ENCODE peak calls at places on chromosomes 6 and 20, in seven cellular contexts. One of them, this sample, is unnamed.

GRCh38 chr6:137696765-137697164 is 170.3 kb upstream of the TNFAIP3 start:
- DNase-seq in AG04449: no peak
- DNase-seq in activated naive CD8-positive, alpha-beta T cell treated with anti-CD3 and anti-CD28 coated beads, Interleukin-2, amount 50 U/mL, for 16 hours: no peak
- DNase-seq in cardiac septum: no peak
- DNase-seq in activated T-cell treated with anti-CD3 and anti-CD28 coated beads, Interleukin-2, amount 50 U/mL, for 4 hours: no peak
- DNase-seq in GM19239: no peak
- DNase-seq in IMR-90: no peak
- DNase-seq in this sample: no peak

GRCh38 chr6:142702501-142703460 is 242.2 kb downstream of the HIVEP2 start:
- DNase-seq in AG04449: no peak
- DNase-seq in activated naive CD8-positive, alpha-beta T cell treated with anti-CD3 and anti-CD28 coated beads, Interleukin-2, amount 50 U/mL, for 16 hours: no peak
- DNase-seq in cardiac septum: peak; percentile 89
- DNase-seq in activated T-cell treated with anti-CD3 and anti-CD28 coated beads, Interleukin-2, amount 50 U/mL, for 4 hours: no peak
- DNase-seq in GM19239: no peak
- DNase-seq in IMR-90: no peak
- DNase-seq in this sample: no peak

GRCh38 chr20:2693996-2694471 is 1.5 kb downstream of the EBF4 start:
- DNase-seq in AG04449: no peak
- DNase-seq in activated naive CD8-positive, alpha-beta T cell treated with anti-CD3 and anti-CD28 coated beads, Interleukin-2, amount 50 U/mL, for 16 hours: no peak
- DNase-seq in cardiac septum: peak; percentile 74
- DNase-seq in activated T-cell treated with anti-CD3 and anti-CD28 coated beads, Interleukin-2, amount 50 U/mL, for 4 hours: no peak
- DNase-seq in GM19239: no peak
- DNase-seq in IMR-90: no peak
- DNase-seq in this sample: no peak

GRCh38 chr6:26657268-26657667 is 2.3 kb downstream of the ZNF322 start:
- DNase-seq in AG04449: no peak
- DNase-seq in activated naive CD8-positive, alpha-beta T cell treated with anti-CD3 and anti-CD28 coated beads, Interleukin-2, amount 50 U/mL, for 16 hours: no peak
- DNase-seq in cardiac septum: no peak
- DNase-seq in activated T-cell treated with anti-CD3 and anti-CD28 coated beads, Interleukin-2, amount 50 U/mL, for 4 hours: no peak
- DNase-seq in GM19239: no peak
- DNase-seq in IMR-90: no peak
- DNase-seq in this sample: no peak

GRCh38 chr20:35660122-35660937 is 4.4 kb downstream of the CPNE1 start:
- DNase-seq in AG04449: no peak
- DNase-seq in activated naive CD8-positive, alpha-beta T cell treated with anti-CD3 and anti-CD28 coated beads, Interleukin-2, amount 50 U/mL, for 16 hours: no peak
- DNase-seq in cardiac septum: no peak
- DNase-seq in activated T-cell treated with anti-CD3 and anti-CD28 coated beads, Interleukin-2, amount 50 U/mL, for 4 hours: no peak
- DNase-seq in GM19239: no peak
- DNase-seq in IMR-90: no peak
- DNase-seq in this sample: no peak

GRCh38 chr20:44715495-44716308 is 533 bp downstream of the CCN5 start:
- DNase-seq in AG04449: no peak
- DNase-seq in activated naive CD8-positive, alpha-beta T cell treated with anti-CD3 and anti-CD28 coated beads, Interleukin-2, amount 50 U/mL, for 16 hours: no peak
- DNase-seq in cardiac septum: no peak
- DNase-seq in activated T-cell treated with anti-CD3 and anti-CD28 coated beads, Interleukin-2, amount 50 U/mL, for 4 hours: no peak
- DNase-seq in GM19239: no peak
- DNase-seq in IMR-90: no peak
- DNase-seq in this sample: no peak

GRCh38 chr6:32879691-32880090 is 25.7 kb downstream of the PSMB9 start:
- DNase-seq in AG04449: no peak
- DNase-seq in activated naive CD8-positive, alpha-beta T cell treated with anti-CD3 and anti-CD28 coated beads, Interleukin-2, amount 50 U/mL, for 16 hours: no peak
- DNase-seq in cardiac septum: no peak
- DNase-seq in activated T-cell treated with anti-CD3 and anti-CD28 coated beads, Interleukin-2, amount 50 U/mL, for 4 hours: no peak
- DNase-seq in GM19239: no peak
- DNase-seq in IMR-90: no peak
- DNase-seq in this sample: no peak

GRCh38 chr6:15355683-15356099 is 109.8 kb downstream of the JARID2 start:
- DNase-seq in AG04449: no peak
- DNase-seq in activated naive CD8-positive, alpha-beta T cell treated with anti-CD3 and anti-CD28 coated beads, Interleukin-2, amount 50 U/mL, for 16 hours: no peak
- DNase-seq in cardiac septum: no peak
- DNase-seq in activated T-cell treated with anti-CD3 and anti-CD28 coated beads, Interleukin-2, amount 50 U/mL, for 4 hours: no peak
- DNase-seq in GM19239: no peak
- DNase-seq in IMR-90: peak; percentile 50
- DNase-seq in this sample: no peak

GRCh38 chr20:25285856-25286798 is 38.2 kb downstream of the PYGB start:
- DNase-seq in AG04449: no peak
- DNase-seq in activated naive CD8-positive, alpha-beta T cell treated with anti-CD3 and anti-CD28 coated beads, Interleukin-2, amount 50 U/mL, for 16 hours: no peak
- DNase-seq in cardiac septum: peak; percentile 70
- DNase-seq in activated T-cell treated with anti-CD3 and anti-CD28 coated beads, Interleukin-2, amount 50 U/mL, for 4 hours: no peak
- DNase-seq in GM19239: no peak
- DNase-seq in IMR-90: no peak
- DNase-seq in this sample: no peak

GRCh38 chr6:113758214-113758613 is 98.9 kb upstream of the MARCKS start:
- DNase-seq in AG04449: no peak
- DNase-seq in activated naive CD8-positive, alpha-beta T cell treated with anti-CD3 and anti-CD28 coated beads, Interleukin-2, amount 50 U/mL, for 16 hours: no peak
- DNase-seq in cardiac septum: no peak
- DNase-seq in activated T-cell treated with anti-CD3 and anti-CD28 coated beads, Interleukin-2, amount 50 U/mL, for 4 hours: no peak
- DNase-seq in GM19239: no peak
- DNase-seq in IMR-90: no peak
- DNase-seq in this sample: no peak

GRCh38 chr6:52305948-52306767 is 21.6 kb upstream of the MCM3 start:
- DNase-seq in AG04449: no peak
- DNase-seq in activated naive CD8-positive, alpha-beta T cell treated with anti-CD3 and anti-CD28 coated beads, Interleukin-2, amount 50 U/mL, for 16 hours: no peak
- DNase-seq in cardiac septum: no peak
- DNase-seq in activated T-cell treated with anti-CD3 and anti-CD28 coated beads, Interleukin-2, amount 50 U/mL, for 4 hours: no peak
- DNase-seq in GM19239: no peak
- DNase-seq in IMR-90: no peak
- DNase-seq in this sample: no peak

GRCh38 chr20:4925842-4926530 is 75.3 kb downstream of the SLC23A2 start:
- DNase-seq in AG04449: no peak
- DNase-seq in activated naive CD8-positive, alpha-beta T cell treated with anti-CD3 and anti-CD28 coated beads, Interleukin-2, amount 50 U/mL, for 16 hours: no peak
- DNase-seq in cardiac septum: no peak
- DNase-seq in activated T-cell treated with anti-CD3 and anti-CD28 coated beads, Interleukin-2, amount 50 U/mL, for 4 hours: no peak
- DNase-seq in GM19239: no peak
- DNase-seq in IMR-90: peak; percentile 77
- DNase-seq in this sample: peak; percentile 84

GRCh38 chr20:16865406-16865805 is 117.2 kb downstream of the OTOR start:
- DNase-seq in AG04449: no peak
- DNase-seq in activated naive CD8-positive, alpha-beta T cell treated with anti-CD3 and anti-CD28 coated beads, Interleukin-2, amount 50 U/mL, for 16 hours: no peak
- DNase-seq in cardiac septum: no peak
- DNase-seq in activated T-cell treated with anti-CD3 and anti-CD28 coated beads, Interleukin-2, amount 50 U/mL, for 4 hours: no peak
- DNase-seq in GM19239: no peak
- DNase-seq in IMR-90: no peak
- DNase-seq in this sample: no peak

GRCh38 chr6:39375405-39375804 is 52.9 kb upstream of the KCNK16 start:
- DNase-seq in AG04449: no peak
- DNase-seq in activated naive CD8-positive, alpha-beta T cell treated with anti-CD3 and anti-CD28 coated beads, Interleukin-2, amount 50 U/mL, for 16 hours: no peak
- DNase-seq in cardiac septum: no peak
- DNase-seq in activated T-cell treated with anti-CD3 and anti-CD28 coated beads, Interleukin-2, amount 50 U/mL, for 4 hours: no peak
- DNase-seq in GM19239: no peak
- DNase-seq in IMR-90: no peak
- DNase-seq in this sample: no peak

GRCh38 chr20:32909896-32910571 is 51.3 kb downstream of the EFCAB8 start:
- DNase-seq in AG04449: no peak
- DNase-seq in activated naive CD8-positive, alpha-beta T cell treated with anti-CD3 and anti-CD28 coated beads, Interleukin-2, amount 50 U/mL, for 16 hours: no peak
- DNase-seq in cardiac septum: peak; percentile 10
- DNase-seq in activated T-cell treated with anti-CD3 and anti-CD28 coated beads, Interleukin-2, amount 50 U/mL, for 4 hours: no peak
- DNase-seq in GM19239: no peak
- DNase-seq in IMR-90: no peak
- DNase-seq in this sample: no peak

GRCh38 chr6:127266892-127267741 is 453 bp downstream of the RNF146 start:
- DNase-seq in AG04449: no peak
- DNase-seq in activated naive CD8-positive, alpha-beta T cell treated with anti-CD3 and anti-CD28 coated beads, Interleukin-2, amount 50 U/mL, for 16 hours: peak; percentile 3
- DNase-seq in cardiac septum: peak; percentile 83
- DNase-seq in activated T-cell treated with anti-CD3 and anti-CD28 coated beads, Interleukin-2, amount 50 U/mL, for 4 hours: peak; percentile 29
- DNase-seq in GM19239: peak; percentile 34
- DNase-seq in IMR-90: peak; percentile 32
- DNase-seq in this sample: peak; percentile 30

GRCh38 chr20:17485017-17485416 is 46.2 kb downstream of the BFSP1 start:
- DNase-seq in AG04449: no peak
- DNase-seq in activated naive CD8-positive, alpha-beta T cell treated with anti-CD3 and anti-CD28 coated beads, Interleukin-2, amount 50 U/mL, for 16 hours: no peak
- DNase-seq in cardiac septum: no peak
- DNase-seq in activated T-cell treated with anti-CD3 and anti-CD28 coated beads, Interleukin-2, amount 50 U/mL, for 4 hours: no peak
- DNase-seq in GM19239: no peak
- DNase-seq in IMR-90: no peak
- DNase-seq in this sample: no peak

GRCh38 chr20:54479138-54479906 is 3.9 kb downstream of the DOK5 start:
- DNase-seq in AG04449: no peak
- DNase-seq in activated naive CD8-positive, alpha-beta T cell treated with anti-CD3 and anti-CD28 coated beads, Interleukin-2, amount 50 U/mL, for 16 hours: no peak
- DNase-seq in cardiac septum: no peak
- DNase-seq in activated T-cell treated with anti-CD3 and anti-CD28 coated beads, Interleukin-2, amount 50 U/mL, for 4 hours: no peak
- DNase-seq in GM19239: peak; percentile 9
- DNase-seq in IMR-90: peak; percentile 11
- DNase-seq in this sample: peak; percentile 22

GRCh38 chr20:32252189-32252588 is 25.3 kb upstream of the KIF3B start:
- DNase-seq in AG04449: no peak
- DNase-seq in activated naive CD8-positive, alpha-beta T cell treated with anti-CD3 and anti-CD28 coated beads, Interleukin-2, amount 50 U/mL, for 16 hours: peak; percentile 80
- DNase-seq in cardiac septum: no peak
- DNase-seq in activated T-cell treated with anti-CD3 and anti-CD28 coated beads, Interleukin-2, amount 50 U/mL, for 4 hours: peak; percentile 64
- DNase-seq in GM19239: no peak
- DNase-seq in IMR-90: no peak
- DNase-seq in this sample: no peak

GRCh38 chr6:139117734-139118133 is 17.1 kb upstream of the HECA start:
- DNase-seq in AG04449: no peak
- DNase-seq in activated naive CD8-positive, alpha-beta T cell treated with anti-CD3 and anti-CD28 coated beads, Interleukin-2, amount 50 U/mL, for 16 hours: no peak
- DNase-seq in cardiac septum: no peak
- DNase-seq in activated T-cell treated with anti-CD3 and anti-CD28 coated beads, Interleukin-2, amount 50 U/mL, for 4 hours: no peak
- DNase-seq in GM19239: no peak
- DNase-seq in IMR-90: no peak
- DNase-seq in this sample: no peak

GRCh38 chr20:51076841-51077543 is 54.1 kb upstream of the KCNG1 start:
- DNase-seq in AG04449: no peak
- DNase-seq in activated naive CD8-positive, alpha-beta T cell treated with anti-CD3 and anti-CD28 coated beads, Interleukin-2, amount 50 U/mL, for 16 hours: no peak
- DNase-seq in cardiac septum: no peak
- DNase-seq in activated T-cell treated with anti-CD3 and anti-CD28 coated beads, Interleukin-2, amount 50 U/mL, for 4 hours: no peak
- DNase-seq in GM19239: no peak
- DNase-seq in IMR-90: no peak
- DNase-seq in this sample: no peak

GRCh38 chr20:5947276-5947675 is 3.1 kb downstream of the TRMT6 start:
- DNase-seq in AG04449: no peak
- DNase-seq in activated naive CD8-positive, alpha-beta T cell treated with anti-CD3 and anti-CD28 coated beads, Interleukin-2, amount 50 U/mL, for 16 hours: no peak
- DNase-seq in cardiac septum: no peak
- DNase-seq in activated T-cell treated with anti-CD3 and anti-CD28 coated beads, Interleukin-2, amount 50 U/mL, for 4 hours: no peak
- DNase-seq in GM19239: no peak
- DNase-seq in IMR-90: no peak
- DNase-seq in this sample: peak; percentile 80

GRCh38 chr6:35719830-35720733 is 16.8 kb upstream of the ARMC12 start:
- DNase-seq in AG04449: no peak
- DNase-seq in activated naive CD8-positive, alpha-beta T cell treated with anti-CD3 and anti-CD28 coated beads, Interleukin-2, amount 50 U/mL, for 16 hours: no peak
- DNase-seq in cardiac septum: no peak
- DNase-seq in activated T-cell treated with anti-CD3 and anti-CD28 coated beads, Interleukin-2, amount 50 U/mL, for 4 hours: no peak
- DNase-seq in GM19239: peak; percentile 26
- DNase-seq in IMR-90: peak; percentile 47
- DNase-seq in this sample: no peak